ENCODE peak calls at places on chromosomes 5 and 9, in four cellular contexts. R, J, L and O are unnamed samples.

GRCh38 chr5:53023969-53024368 is 34.8 kb downstream of the ITGA2 start:
- DNase-seq in R (peak), L (no peak), J (no peak), O (no peak)

GRCh38 chr9:128162215-128163026 is 2.4 kb downstream of the BBLN start:
- DNase-seq in J (no peak), R (no peak), L (no peak), O (no peak)

GRCh38 chr5:125220284-125220683 is 473.8 kb upstream of the ZNF608 start:
- DNase-seq in R (no peak), J (no peak), L (no peak), O (no peak)

GRCh38 chr5:68331202-68332108 is 115.9 kb downstream of the PIK3R1 start:
- DNase-seq in R (no peak), J (no peak), L (peak), O (no peak)

GRCh38 chr5:172334196-172334595 is 50.6 kb upstream of the UBTD2 start:
- DNase-seq in L (no peak), J (no peak), R (peak), O (peak)

GRCh38 chr5:148408092-148408491 is 24.3 kb downstream of the FBXO38 start:
- DNase-seq in R (no peak), L (no peak), J (no peak), O (no peak)

GRCh38 chr9:23492126-23493002 is 333.7 kb downstream of the ELAVL2 start:
- DNase-seq in R (peak), J (no peak), L (peak), O (peak)

GRCh38 chr5:90161399-90161798 is 248.2 kb downstream of the CETN3 start:
- DNase-seq in R (peak), J (peak), L (peak), O (peak)

GRCh38 chr9:120909904-120910303 is 16.7 kb downstream of the TRAF1 start:
- DNase-seq in J (no peak), L (no peak), R (no peak), O (no peak)

DNA sequence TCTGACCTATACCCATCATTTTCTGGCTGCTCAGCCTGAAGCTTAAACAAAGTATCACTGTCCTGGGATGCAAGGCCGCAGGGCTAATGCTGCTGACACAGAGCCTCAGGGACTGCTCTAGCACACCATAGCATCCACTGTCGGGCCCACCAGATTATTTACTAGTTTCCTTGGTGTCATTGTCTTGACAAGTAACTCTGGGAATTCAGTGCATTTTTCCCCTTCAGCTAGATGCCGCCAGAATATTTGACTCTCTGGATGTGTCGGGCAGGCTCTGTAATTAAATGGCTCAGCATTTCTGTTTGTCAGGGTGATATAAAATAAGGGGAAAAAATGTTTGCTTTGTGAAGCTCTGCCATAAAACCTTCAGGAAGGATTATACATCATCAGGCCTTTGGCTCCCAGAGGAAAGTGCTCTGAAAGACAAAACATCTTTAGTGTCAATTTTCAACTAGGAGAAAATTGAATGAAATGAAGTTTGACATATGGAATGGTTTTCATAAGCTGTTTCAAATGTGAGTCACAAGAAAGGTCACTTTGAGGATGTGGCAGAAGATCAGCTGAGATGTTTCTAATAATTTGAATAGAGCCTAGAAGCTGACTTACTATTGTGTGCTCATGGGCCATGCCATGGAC is 350.1 kb downstream of the TMEM232 start:
- DNase-seq in L (no peak), J (no peak), R (no peak), O (no peak)
- TF ChIP-seq RNF2 in L (no peak), J (no peak), R (no peak), O (no peak)

DNA sequence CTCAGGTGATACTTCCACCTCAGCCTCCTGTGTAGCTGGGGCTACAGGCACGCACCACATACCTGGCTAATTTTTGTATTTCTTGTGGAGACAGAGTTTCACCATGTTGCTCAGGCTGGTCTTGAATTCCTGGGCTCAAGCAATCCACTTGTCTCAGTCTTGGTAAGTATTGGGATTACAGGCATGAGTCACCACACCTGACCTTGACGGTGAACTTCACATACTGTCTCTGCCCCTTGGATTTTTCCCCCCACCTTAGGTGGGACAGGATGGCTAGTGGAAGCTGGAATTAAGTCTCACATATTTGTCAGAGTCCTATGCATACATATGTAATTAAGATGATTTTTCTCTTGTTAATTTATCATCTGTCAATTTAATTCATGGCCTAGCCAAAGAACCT is 20.9 kb upstream of the RFK start:
- DNase-seq in R (no peak), J (no peak), L (no peak), O (no peak)
- TF ChIP-seq RNF2 in R (no peak), J (no peak), L (no peak), O (no peak)

DNA sequence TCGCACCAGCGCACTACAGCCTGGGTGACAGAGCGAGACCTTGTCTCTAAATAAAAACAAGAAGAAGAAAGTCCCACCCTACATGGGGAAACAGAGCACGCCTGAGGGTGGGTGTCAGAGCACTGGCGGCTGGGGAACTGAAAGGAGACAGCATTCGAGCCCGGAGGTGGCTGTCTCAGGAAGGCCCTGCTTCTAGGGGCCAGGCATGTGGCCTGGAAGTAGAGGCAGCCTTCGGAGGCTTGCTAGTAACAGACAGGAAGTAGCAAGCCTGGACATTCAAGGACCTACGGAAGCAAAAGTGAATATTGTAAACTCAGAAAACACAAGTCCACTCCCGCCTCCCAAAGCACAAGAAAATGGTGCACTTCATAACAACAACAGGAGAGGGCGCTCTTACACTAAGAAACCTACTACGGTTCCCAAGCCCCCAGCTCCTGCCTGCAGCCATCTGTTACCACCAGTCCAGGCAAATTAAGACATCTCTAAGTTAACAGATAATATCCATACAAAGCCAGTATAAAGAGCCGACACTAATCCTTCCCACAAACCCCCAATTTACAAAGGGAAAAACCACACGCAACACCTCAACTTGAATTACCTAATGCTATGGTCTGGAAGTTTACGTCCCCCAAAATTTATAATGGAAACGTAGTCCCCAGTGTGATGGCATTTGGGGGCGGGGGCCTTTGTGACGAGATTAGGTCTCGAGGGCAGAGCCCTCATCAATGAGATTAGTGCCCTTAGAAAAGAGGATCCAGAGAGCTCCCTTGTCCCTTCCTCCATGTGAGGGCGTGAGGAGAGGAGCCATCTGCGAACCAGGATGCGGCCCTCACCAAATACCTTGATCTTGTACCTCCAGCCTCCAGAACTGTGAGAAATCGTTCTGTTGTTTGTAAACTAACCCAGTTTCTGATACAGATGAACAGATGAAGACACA is 7.7 kb downstream of the RASGEF1C start:
- DNase-seq in R (peak), L (peak), J (peak), O (peak)
- TF ChIP-seq RNF2 in R (no peak), L (no peak), J (no peak), O (no peak)

DNA sequence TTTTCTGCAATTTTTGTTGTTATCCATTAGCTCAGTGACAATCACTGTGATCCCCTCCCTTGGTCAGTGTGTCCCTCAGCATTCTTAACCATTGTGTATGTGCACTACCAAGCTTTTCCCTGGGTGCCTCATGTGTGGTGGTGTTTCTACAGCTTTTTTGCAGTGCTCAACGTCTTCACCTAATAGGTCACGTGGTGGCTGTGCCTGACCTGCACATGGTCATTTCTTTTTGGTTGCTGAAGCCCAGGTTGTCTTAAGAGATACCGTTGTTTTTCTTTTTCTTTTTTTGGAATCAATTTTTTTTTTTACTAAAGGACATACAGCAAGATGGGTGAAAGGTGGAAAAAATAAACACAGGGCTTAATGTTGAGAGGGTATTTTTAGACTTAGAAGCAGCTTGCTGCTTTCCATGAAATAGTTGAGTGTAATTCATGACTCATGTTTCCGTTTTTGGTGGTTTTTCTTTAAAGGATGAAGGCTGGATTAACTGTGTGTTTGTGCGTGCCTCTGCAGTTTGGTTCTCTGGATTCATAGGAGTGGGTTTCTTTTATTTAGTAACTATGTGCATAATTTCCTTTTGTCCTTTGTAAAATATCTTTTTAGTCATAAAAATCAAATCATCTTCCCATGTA is 22.2 kb downstream of the SH3GL2 start:
- DNase-seq in J (no peak), R (no peak), L (no peak), O (no peak)
- TF ChIP-seq RNF2 in J (no peak), R (no peak), L (no peak), O (no peak)

GRCh38 chr5:2556375-2556966 is 195.0 kb downstream of the IRX2 start:
- DNase-seq in L (no peak), J (no peak), R (no peak), O (no peak)
- TF ChIP-seq RNF2 in L (no peak), J (no peak), R (no peak), O (no peak)

DNA sequence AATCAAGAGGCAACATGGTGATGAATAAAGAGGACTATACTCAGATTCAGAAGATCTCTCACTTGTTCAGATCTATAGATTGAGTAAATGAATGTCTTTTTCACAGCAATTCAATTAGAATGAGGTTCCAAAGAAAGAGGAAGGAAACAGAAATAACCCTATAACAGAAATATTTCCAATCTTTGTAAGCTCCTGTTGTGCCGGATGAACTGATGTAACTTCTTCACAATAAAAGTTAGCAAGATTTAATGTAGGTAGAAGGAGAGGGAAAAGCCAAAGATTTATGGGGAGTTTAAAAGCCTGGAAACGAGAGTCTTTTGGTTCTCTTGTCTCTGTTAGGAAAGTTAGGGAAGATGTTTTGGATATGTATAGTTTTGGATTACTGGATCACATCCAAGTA is 92.1 kb downstream of the PBX3 start:
- DNase-seq in R (no peak), J (no peak), L (no peak), O (no peak)
- TF ChIP-seq RNF2 in R (no peak), J (no peak), L (no peak), O (no peak)

DNA sequence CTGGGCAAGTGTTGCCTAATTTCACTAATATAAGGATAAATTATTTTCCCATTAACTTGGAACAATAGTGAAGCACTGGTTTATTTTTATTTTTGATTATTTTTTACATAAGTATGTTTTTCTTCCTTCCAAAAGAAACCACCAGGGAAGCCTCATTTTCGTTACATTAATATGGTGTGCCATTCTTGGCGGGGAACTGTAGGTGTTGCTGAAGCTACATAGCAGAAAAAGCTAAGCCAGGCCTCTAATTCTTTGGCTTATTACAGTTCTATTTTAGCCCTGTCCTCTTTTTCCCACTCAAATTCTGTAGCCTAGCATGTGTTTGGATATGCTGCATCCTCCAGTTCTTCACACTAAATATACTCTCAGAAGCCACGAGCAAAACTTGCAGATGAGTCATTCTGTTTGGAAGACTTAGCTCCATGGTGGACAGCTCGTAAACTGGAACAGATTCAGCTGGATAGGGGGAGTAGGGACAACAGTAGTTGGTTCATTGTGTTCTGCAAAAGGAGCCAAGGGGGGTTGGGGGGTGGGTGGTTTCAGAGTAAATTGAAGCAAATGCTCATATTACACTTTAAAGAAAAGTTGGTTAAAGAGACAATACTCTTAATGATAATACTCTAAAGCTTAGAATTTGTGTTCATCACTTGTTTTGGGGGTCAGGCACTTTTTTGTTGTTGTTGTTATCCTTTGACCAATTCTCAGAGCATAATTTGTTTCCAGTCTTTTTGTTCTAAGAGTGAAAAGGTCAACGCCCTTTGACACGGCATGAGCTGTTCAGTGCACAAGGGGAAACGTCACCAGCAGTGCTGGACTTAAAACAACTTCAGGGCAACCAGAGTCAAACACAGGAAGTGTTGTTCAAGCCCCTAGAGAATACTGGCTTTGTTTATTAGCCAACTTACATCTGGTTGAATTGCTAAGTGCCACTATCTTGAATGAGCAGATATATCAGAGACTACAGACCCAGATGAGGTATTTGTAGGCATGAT is 369.2 kb downstream of the TMEM161B start:
- DNase-seq in R (no peak), J (no peak), L (peak), O (no peak)
- TF ChIP-seq RNF2 in R (no peak), J (no peak), L (no peak), O (no peak)